ENCODE peak calls at places on chromosomes 4 and X, in five cellular contexts. Q is uterus, I is tibial artery, U is upper lobe of right lung, B is left ventricle myocardium inferior. S is an unnamed sample.

GRCh38 chr4:6269651-6270511 is at the start of gene WFS1:
- DNase-seq in Q (peak; percentile 99), I (peak; percentile 100), U (peak; percentile 99), B (peak; percentile 99), S (peak; percentile 93)

GRCh38 chr4:7186081-7186480 is 6.3 kb upstream of the SORCS2 start:
- DNase-seq in Q (no peak), I (peak; percentile 53), U (peak; percentile 59), B (no peak), S (no peak)

GRCh38 chr4:185370291-185370690 is 25.4 kb downstream of the LRP2BP start:
- DNase-seq in Q (no peak), I (no peak), U (no peak), B (no peak), S (no peak)

GRCh38 chrX:121301356-121301755 is 253.9 kb downstream of the GLUD2 start:
- DNase-seq in Q (no peak), I (no peak), U (no peak), B (no peak), S (no peak)

GRCh38 chrX:45191820-45192409 is 8.8 kb downstream of the DIPK2B start:
- DNase-seq in Q (no peak), I (no peak), U (no peak), B (no peak), S (no peak)

GRCh38 chrX:42751573-42751972 is 26.4 kb downstream of the PPP1R2C start:
- DNase-seq in Q (no peak), I (no peak), U (no peak), B (no peak), S (no peak)

GRCh38 chr4:93157984-93158383 is 670.6 kb upstream of the ATOH1 start:
- DNase-seq in Q (no peak), I (no peak), U (no peak), B (no peak), S (no peak)

GRCh38 chr4:171846232-171846631 is 33.0 kb downstream of the GALNTL6 start:
- DNase-seq in Q (no peak), I (no peak), U (no peak), B (no peak), S (peak; percentile 26)

GRCh38 chr4:184389978-184390518 is 84.3 kb downstream of the IRF2 start:
- DNase-seq in Q (no peak), I (no peak), U (no peak), B (no peak), S (no peak)

GRCh38 chr4:42720514-42720913 is 63.6 kb upstream of the ATP8A1 start:
- DNase-seq in Q (no peak), I (no peak), U (no peak), B (no peak), S (no peak)

GRCh38 chrX:68498508-68499379 is at the start of gene YIPF6:
- DNase-seq in Q (peak; percentile 69), I (peak; percentile 86), U (peak; percentile 89), B (peak; percentile 76), S (peak; percentile 77)

GRCh38 chrX:111387470-111387869 is 24.5 kb downstream of the DCX start:
- DNase-seq in Q (no peak), I (no peak), U (no peak), B (no peak), S (no peak)

GRCh38 chr4:101025755-101026154 is 321.6 kb downstream of the PPP3CA start:
- DNase-seq in Q (no peak), I (no peak), U (no peak), B (no peak), S (no peak)

GRCh38 chr4:178347091-178347490 is 904.9 kb upstream of the AGA start:
- DNase-seq in Q (no peak), I (no peak), U (no peak), B (no peak), S (no peak)
- H3K4me1 ChIP-seq in Q (no peaks in the 10 kb centered on the region), I (no peaks in the 10 kb centered on the region), U (no peaks in the 10 kb centered on the region), B (no peaks in the 10 kb centered on the region), S (no peaks in the 10 kb centered on the region)

GRCh38 chr4:89871211-89871610 is 23.4 kb upstream of the MMRN1 start:
- DNase-seq in Q (no peak), I (no peak), U (no peak), B (no peak), S (no peak)

GRCh38 chr4:89868261-89868660 is 26.4 kb upstream of the MMRN1 start:
- DNase-seq in Q (no peak), I (no peak), U (no peak), B (no peak), S (no peak)

GRCh38 chr4:89863533-89863932 is 26.6 kb upstream of the SNCA start:
- DNase-seq in Q (no peak), I (no peak), U (no peak), B (no peak), S (no peak)

DNA sequence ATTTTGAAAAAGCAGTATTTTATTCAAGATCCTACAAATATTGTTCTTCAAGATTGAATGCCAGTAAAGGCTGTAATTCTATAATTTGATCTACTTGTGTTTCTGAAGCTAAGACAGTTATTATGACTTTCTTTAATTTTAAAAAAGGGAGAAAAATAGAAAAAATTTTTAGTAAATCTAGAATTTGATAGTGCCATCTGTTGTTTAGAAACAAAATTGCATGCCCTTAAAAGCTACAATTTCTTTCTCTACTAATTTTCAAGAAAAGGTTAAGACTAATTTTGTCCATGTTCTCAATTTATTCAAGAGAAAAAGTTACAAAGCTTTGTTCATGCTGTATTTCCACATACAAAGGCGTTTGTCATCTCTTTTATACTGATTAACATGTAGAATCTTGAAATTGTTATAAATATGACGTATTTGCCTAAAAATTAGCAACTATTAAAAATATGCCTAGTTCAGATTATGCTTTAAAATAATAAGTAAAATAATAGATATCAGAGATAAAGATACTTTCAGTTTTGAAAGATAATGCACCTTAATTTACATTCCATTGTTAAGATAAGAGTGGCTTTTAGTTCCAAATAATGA is 25.6 kb upstream of the MMRN1 start:
- DNase-seq in Q (no peak), I (no peak), U (no peak), B (no peak), S (no peak)
- H3K4me1 ChIP-seq in Q (no peaks in the 10 kb centered on the region), I (no peaks in the 10 kb centered on the region), U (no peaks in the 10 kb centered on the region), B (no peaks in the 10 kb centered on the region), S (no peaks in the 10 kb centered on the region)

DNA sequence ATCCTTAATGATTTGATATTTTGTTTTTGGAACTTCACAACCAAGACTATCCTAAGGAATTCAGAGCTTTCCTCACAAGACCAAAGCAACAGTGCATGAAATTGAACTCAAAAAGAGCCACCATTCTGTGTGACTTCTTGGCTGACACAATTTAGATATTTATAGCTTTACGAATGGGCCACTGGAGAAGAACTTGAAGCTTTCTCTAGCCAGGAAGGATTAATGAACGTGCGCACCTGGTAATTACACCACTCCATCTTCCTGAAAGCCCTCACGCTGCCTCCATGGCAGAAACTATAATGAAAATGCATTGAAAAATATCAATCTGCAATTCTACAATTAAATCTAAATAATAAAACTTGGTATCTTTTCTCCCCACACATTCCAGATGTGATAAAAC is 1057.8 kb downstream of the DMD start:
- DNase-seq in Q (no peak), I (no peak), U (no peak), B (no peak), S (no peak)
- H3K4me1 ChIP-seq in Q (no peaks in the 10 kb centered on the region), I (no peaks in the 10 kb centered on the region), U (no peaks in the 10 kb centered on the region), B (peaks cover 6% of the 10 kb centered on the region), S (no peaks in the 10 kb centered on the region)

DNA sequence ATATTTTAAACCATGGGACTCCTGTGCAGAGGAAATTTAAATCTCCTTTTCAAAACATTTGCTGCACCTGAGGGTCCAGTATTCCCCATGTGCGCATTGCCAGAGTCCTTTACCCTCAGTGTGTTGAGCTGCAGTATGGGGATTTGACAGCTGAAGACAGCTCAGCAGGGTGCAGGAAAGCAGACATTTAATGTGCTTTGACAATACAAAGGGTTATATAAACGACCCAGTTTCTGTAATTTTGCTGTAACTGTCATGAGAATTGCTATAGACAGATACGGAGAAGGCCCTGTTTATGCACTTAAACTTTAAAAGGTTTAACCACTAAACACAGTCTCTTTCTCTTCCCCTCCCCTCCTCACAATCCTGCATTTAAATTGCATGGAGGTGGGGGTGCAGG is 393.4 kb downstream of the MID1IP1 start:
- DNase-seq in Q (no peak), I (no peak), U (no peak), B (no peak), S (no peak)
- H3K4me1 ChIP-seq in Q (no peaks in the 10 kb centered on the region), I (no peaks in the 10 kb centered on the region), U (no peaks in the 10 kb centered on the region), B (no peaks in the 10 kb centered on the region), S (peaks cover 11% of the 10 kb centered on the region)

GRCh38 chr4:139762715-139763114 is 97.1 kb downstream of the MGST2 start:
- DNase-seq in Q (peak; percentile 45), I (no peak), U (no peak), B (no peak), S (no peak)

GRCh38 chr4:139763205-139763604 is 97.6 kb downstream of the MGST2 start:
- DNase-seq in Q (no peak), I (no peak), U (no peak), B (no peak), S (no peak)

GRCh38 chr4:139763668-139764067 is 98.0 kb downstream of the MGST2 start:
- DNase-seq in Q (no peak), I (no peak), U (no peak), B (no peak), S (no peak)

GRCh38 chr4:139760558-139760957 is 94.9 kb downstream of the MGST2 start:
- DNase-seq in Q (no peak), I (no peak), U (no peak), B (no peak), S (no peak)

DNA sequence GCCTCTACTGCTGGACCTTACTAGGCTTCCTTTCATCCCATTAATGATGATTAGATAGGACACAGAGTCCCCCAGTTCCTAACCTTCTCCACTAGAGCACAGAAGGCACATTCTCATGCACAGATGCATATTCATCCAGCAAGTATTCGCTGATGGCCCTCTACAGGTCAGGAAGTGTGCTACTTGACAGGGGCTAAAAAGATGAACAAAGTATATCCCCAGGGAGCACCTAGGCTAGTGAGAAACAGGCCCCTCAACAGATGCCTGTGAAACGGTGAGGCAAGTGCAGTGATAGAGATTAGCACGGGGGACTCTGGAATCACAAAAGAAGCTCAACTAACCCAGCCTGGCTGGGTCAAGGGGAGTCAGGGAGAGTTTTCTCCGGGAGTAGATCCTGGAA is 95.8 kb downstream of the MGST2 start:
- DNase-seq in Q (no peak), I (no peak), U (no peak), B (no peak), S (peak; percentile 4)
- H3K4me1 ChIP-seq in Q (peaks cover 4% of the 10 kb centered on the region), I (no peaks in the 10 kb centered on the region), U (peaks cover 39% of the 10 kb centered on the region), B (peaks cover 63% of the 10 kb centered on the region), S (no peaks in the 10 kb centered on the region)

DNA sequence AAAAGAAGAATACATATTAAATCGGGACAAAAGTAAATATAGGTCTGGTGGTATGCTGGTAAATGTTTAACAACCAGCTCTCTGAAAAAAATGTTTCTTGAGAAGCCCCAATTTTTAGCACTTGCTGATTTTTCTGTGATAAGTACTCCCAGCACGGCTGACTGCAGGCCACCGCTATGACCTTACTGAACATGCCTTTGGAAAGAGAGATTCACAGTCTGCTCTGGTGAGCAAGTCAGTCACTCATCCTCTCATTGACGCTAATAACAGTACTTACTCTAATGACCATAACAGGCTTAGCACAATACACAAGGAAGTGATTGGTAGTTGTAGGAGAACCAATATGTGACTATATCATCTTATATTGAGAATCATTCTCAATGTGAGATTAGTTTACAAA is 98.9 kb upstream of the BLTP1 start:
- DNase-seq in Q (no peak), I (no peak), U (no peak), B (no peak), S (no peak)
- H3K4me1 ChIP-seq in Q (no peaks in the 10 kb centered on the region), I (no peaks in the 10 kb centered on the region), U (no peaks in the 10 kb centered on the region), B (peaks cover 4% of the 10 kb centered on the region), S (peaks cover 10% of the 10 kb centered on the region)

DNA sequence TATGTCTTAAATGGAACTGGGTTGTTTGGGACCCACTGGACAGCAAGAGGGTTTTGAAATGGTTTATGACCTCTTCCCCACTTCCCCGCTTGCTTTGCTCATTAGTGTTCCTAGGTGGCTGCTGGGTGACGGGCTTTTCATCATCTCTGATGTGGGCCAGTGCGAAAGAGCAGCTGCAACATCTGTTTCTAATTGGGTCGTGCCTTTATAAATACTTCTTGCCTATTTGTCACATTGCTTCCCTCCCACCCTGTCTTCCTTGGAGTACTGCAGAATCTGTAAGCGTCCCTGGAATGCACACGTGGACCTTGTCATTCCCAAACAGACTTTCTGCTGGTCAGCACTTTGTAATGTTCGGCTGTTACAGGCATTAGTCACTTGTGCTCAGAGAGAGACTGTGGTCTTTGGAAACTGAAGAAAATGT is 35.2 kb downstream of the SEPTIN11 start:
- DNase-seq in Q (peak; percentile 85), I (peak; percentile 78), U (no peak), B (peak; percentile 44), S (peak; percentile 95)
- H3K4me1 ChIP-seq in Q (no peaks in the 10 kb centered on the region), I (no peaks in the 10 kb centered on the region), U (peaks cover 76% of the 10 kb centered on the region), B (peaks cover 82% of the 10 kb centered on the region), S (peaks cover 83% of the 10 kb centered on the region)